ENCODE peak calls at places on chromosomes 2 and 18, in seven cellular contexts. N, R, E, G, B, S and I are unnamed samples. For H3K9me3, the result is how much of the 10 kb centered on the place peaks cover.

GRCh38 chr2:95268208-95269035 is 5.8 kb upstream of the PROM2 start:
- DNase-seq in N (no peak), R (no peak), E (no peak), G (no peak), B (peak), S (no peak), I (no peak)

GRCh38 chr2:163264376-163264775 is 425.8 kb upstream of the KCNH7 start:
- DNase-seq in N (peak), R (no peak), E (no peak), G (no peak), B (no peak), S (no peak), I (no peak)

GRCh38 chr2:149125031-149125725 is 86.7 kb downstream of the LYPD6B start:
- DNase-seq in N (no peak), R (no peak), E (no peak), G (no peak), B (no peak), S (peak), I (no peak)

GRCh38 chr2:43212931-43213330 is 13.5 kb downstream of the ZFP36L2 start:
- DNase-seq in N (no peak), R (no peak), E (peak), G (no peak), B (peak), S (no peak), I (no peak)

GRCh38 chr2:201930831-201931230 is 102.8 kb upstream of the FZD7 start:
- DNase-seq in N (no peak), R (no peak), E (no peak), G (no peak), B (no peak), S (no peak), I (no peak)

GRCh38 chr18:32910694-32911296 is 138.0 kb upstream of the KLHL14 start:
- DNase-seq in N (no peak), R (no peak), E (no peak), G (peak), B (no peak), S (peak), I (no peak)

GRCh38 chr2:199111461-199111860 is 346.3 kb downstream of the SATB2 start:
- DNase-seq in N (no peak), R (no peak), E (no peak), G (no peak), B (no peak), S (no peak), I (no peak)

GRCh38 chr2:108616731-108617161 is 82.5 kb downstream of the LIMS1 start:
- DNase-seq in N (peak), R (no peak), E (no peak), G (no peak), B (no peak), S (no peak), I (no peak)

GRCh38 chr18:47215554-47216138 is 35.8 kb downstream of the SKOR2 start:
- DNase-seq in N (peak), R (peak), E (no peak), G (peak), B (peak), S (peak), I (no peak)

GRCh38 chr2:15579641-15580040 is 12.0 kb upstream of the DDX1 start:
- DNase-seq in N (peak), R (no peak), E (no peak), G (no peak), B (no peak), S (peak), I (no peak)

GRCh38 chr2:218003994-218004419 is 1.2 kb upstream of the TNS1 start:
- DNase-seq in N (peak), R (no peak), E (peak), G (peak), B (peak), S (no peak), I (no peak)

GRCh38 chr18:35089382-35089781 is 48.2 kb downstream of the MAPRE2 start:
- DNase-seq in N (no peak), R (no peak), E (no peak), G (no peak), B (no peak), S (no peak), I (no peak)

GRCh38 chr2:233928594-233929351 is 11.6 kb downstream of the TRPM8 start:
- DNase-seq in N (peak), R (peak), E (no peak), G (peak), B (no peak), S (peak), I (no peak)

GRCh38 chr2:172339431-172340010 is 87.9 kb upstream of the ITGA6 start:
- DNase-seq in N (peak), R (no peak), E (no peak), G (no peak), B (no peak), S (peak), I (no peak)

GRCh38 chr2:242058116-242058680 is 188.7 kb downstream of the RTP5 start:
- DNase-seq in N (no peak), R (no peak), E (no peak), G (no peak), B (no peak), S (no peak), I (no peak)

GRCh38 chr2:223576873-223577272 is 25.3 kb downstream of the SCG2 start:
- DNase-seq in N (peak), R (no peak), E (peak), G (no peak), B (no peak), S (no peak), I (no peak)

GRCh38 chr2:200288670-200289429 is 17.6 kb upstream of the SPATS2L start:
- DNase-seq in N (peak), R (no peak), E (no peak), G (no peak), B (no peak), S (no peak), I (no peak)

GRCh38 chr2:88737385-88737784 is 45.9 kb downstream of the RPIA start:
- DNase-seq in N (peak), R (no peak), E (no peak), G (no peak), B (no peak), S (no peak), I (no peak)

GRCh38 chr2:39431592-39432316 is 5.3 kb downstream of the MAP4K3 start:
- DNase-seq in N (peak), R (no peak), E (no peak), G (no peak), B (no peak), S (no peak), I (no peak)

GRCh38 chr2:138012968-138013367 is 48.7 kb downstream of the HNMT start:
- DNase-seq in N (no peak), R (no peak), E (no peak), G (no peak), B (no peak), S (no peak), I (no peak)

GRCh38 chr2:183105402-183106134 is 18.7 kb upstream of the NUP35 start:
- DNase-seq in N (peak), R (no peak), E (no peak), G (no peak), B (no peak), S (no peak), I (no peak)
- H3K9me3 ChIP-seq in N (under half), R (under half), E (under half), G (under half), B (under half), S (under half), I (under half)

DNA sequence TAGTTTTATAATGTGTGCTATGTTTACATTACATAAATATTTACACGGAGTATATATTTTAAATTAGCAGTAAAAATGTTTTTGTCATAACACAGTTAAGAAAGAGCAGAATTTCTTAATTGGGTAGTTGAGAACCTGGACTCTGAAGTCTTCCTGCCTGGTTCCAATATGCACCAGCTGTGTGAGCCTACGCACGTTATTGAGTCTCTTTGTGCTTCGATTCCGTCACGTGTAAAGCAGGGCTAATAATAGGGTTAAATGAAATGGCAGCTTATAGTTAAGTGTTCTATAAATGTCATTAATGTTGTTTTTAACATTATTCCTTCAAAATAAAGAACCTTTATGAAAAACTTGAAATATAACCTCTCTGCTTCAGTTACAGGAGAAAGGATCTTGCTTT is 1.2 kb upstream of the CCDC88A start:
- DNase-seq in N (no peak), R (no peak), E (no peak), G (no peak), B (no peak), S (no peak), I (no peak)
- H3K4me3 ChIP-seq in N (no peak), R (peak), E (peak), G (no peak), B (no peak), S (peak), I (peak)

DNA sequence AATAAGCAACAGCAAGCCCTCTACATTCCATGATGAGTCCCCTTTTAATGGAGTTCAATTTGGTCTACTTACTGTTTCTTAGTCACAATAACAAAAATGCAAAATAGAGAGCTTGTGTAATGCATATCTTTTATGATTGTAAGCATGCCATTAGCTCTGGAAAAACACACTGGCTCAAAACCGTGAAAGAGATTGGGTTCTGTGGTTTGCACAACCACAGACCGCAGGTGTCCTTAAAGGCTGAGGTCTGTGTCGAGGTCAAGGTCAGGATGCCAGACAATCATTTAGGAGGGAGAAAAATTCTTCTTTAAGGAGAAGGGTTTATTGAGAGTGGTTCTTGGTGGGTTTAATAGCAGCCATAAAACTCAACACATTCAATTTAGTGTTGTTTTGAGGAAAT is 487.2 kb downstream of the GALR1 start:
- DNase-seq in N (no peak), R (no peak), E (no peak), G (no peak), B (no peak), S (no peak), I (no peak)
- H3K9me3 ChIP-seq in N (under half), R (under half), E (under half), G (under half), B (under half), S (under half), I (under half)

GRCh38 chr2:120892271-120892966 is 156.8 kb downstream of the GLI2 start:
- DNase-seq in N (no peak), R (no peak), E (no peak), G (no peak), B (no peak), S (no peak), I (no peak)
- H3K4me3 ChIP-seq in N (no peak), R (no peak), E (no peak), G (no peak), B (no peak), S (no peak), I (no peak)